ENCODE peak calls at places on chromosomes 13 and 19, in five cellular contexts. V is AG04450, R is MCF 10A, B is left lung, J is body of pancreas. S is an unnamed sample.

GRCh38 chr13:111572956-111573355 is 252.5 kb downstream of the TEX29 start:
- DNase-seq in J (peak), B (no peak), V (no peak), R (no peak), S (no peak)

GRCh38 chr13:20689291-20689690 is 14.2 kb upstream of the IL17D start:
- DNase-seq in B (no peak), V (no peak), R (no peak), J (no peak), S (no peak)

GRCh38 chr13:64278493-64278892 is 2862.8 kb upstream of the PCDH20 start:
- DNase-seq in V (peak), R (peak), J (no peak), B (no peak), S (peak)

GRCh38 chr19:45766919-45767346 is 2.1 kb downstream of the SIX5 start:
- DNase-seq in V (no peak), B (no peak), R (no peak), J (no peak), S (no peak)

GRCh38 chr19:44142014-44142523 is 715 bp downstream of the ZNF234 start:
- DNase-seq in R (peak), B (no peak), J (no peak), V (no peak), S (no peak)

GRCh38 chr19:40610396-40611064 is 9.4 kb downstream of the LTBP4 start:
- DNase-seq in V (no peak), J (peak), B (peak), R (peak), S (no peak)

GRCh38 chr19:5171711-5172110 is 168.9 kb downstream of the PTPRS start:
- DNase-seq in V (no peak), R (no peak), J (no peak), B (no peak), S (no peak)

GRCh38 chr19:39506944-39507714 is 7.8 kb upstream of the SELENOV start:
- DNase-seq in B (no peak), R (peak), J (no peak), V (no peak), S (peak)

GRCh38 chr19:55688422-55689218 is 13.6 kb downstream of the EPN1 start:
- DNase-seq in J (no peak), R (no peak), B (peak), V (no peak), S (no peak)

GRCh38 chr13:66992183-66992582 is 238.0 kb downstream of the PCDH9 start:
- DNase-seq in B (no peak), R (peak), J (no peak), V (no peak), S (no peak)

GRCh38 chr13:85650613-85651012 is 148.6 kb downstream of the SLITRK6 start:
- DNase-seq in B (no peak), J (no peak), V (no peak), R (peak), S (no peak)

GRCh38 chr19:39737351-39737750 is 478 bp downstream of the CLC start:
- DNase-seq in J (no peak), R (no peak), V (no peak), B (no peak), S (no peak)

GRCh38 chr13:29435125-29435911 is 160.2 kb downstream of the SLC7A1 start:
- DNase-seq in B (no peak), J (no peak), V (peak), R (peak), S (peak)

GRCh38 chr19:51098366-51099069 is 9.7 kb downstream of the CTU1 start:
- DNase-seq in B (peak), R (no peak), V (no peak), J (no peak), S (no peak)

GRCh38 chr19:49657493-49658138 is 8.0 kb downstream of the IRF3 start:
- DNase-seq in B (no peak), V (no peak), J (no peak), R (no peak), S (no peak)

GRCh38 chr13:50224534-50224933 is 209.3 kb downstream of the KCNRG start:
- DNase-seq in J (no peak), B (no peak), V (no peak), R (peak), S (peak)

GRCh38 chr13:23449386-23450162 is 16.1 kb upstream of the SACS start:
- DNase-seq in R (no peak), B (no peak), J (no peak), V (no peak), S (no peak)

GRCh38 chr19:50301607-50301971 is 27.6 kb downstream of the KCNC3 start:
- DNase-seq in R (no peak), J (no peak), B (no peak), V (no peak), S (no peak)

GRCh38 chr19:4732680-4733114 is 9.1 kb upstream of the DPP9 start:
- DNase-seq in B (no peak), R (peak), J (peak), V (peak), S (peak)

GRCh38 chr19:45355402-45355801 is 14.9 kb downstream of the KLC3 start:
- DNase-seq in J (no peak), V (no peak), B (no peak), R (no peak), S (no peak)

GRCh38 chr19:44725251-44725650 is 23.3 kb upstream of the BCL3 start:
- DNase-seq in R (no peak), V (no peak), J (peak), B (no peak), S (no peak)

GRCh38 chr19:35095667-35096368 is 19.8 kb upstream of the FXYD3 start:
- DNase-seq in R (peak), J (no peak), B (no peak), V (no peak), S (peak)

GRCh38 chr13:114152285-114152645 is 19.8 kb upstream of the RASA3 start:
- DNase-seq in B (no peak), R (no peak), V (no peak), J (no peak), S (no peak)

GRCh38 chr13:114152831-114153371 is 20.5 kb upstream of the RASA3 start:
- DNase-seq in J (no peak), B (no peak), R (no peak), V (no peak), S (no peak)

GRCh38 chr13:114149774-114150740 is 17.6 kb upstream of the RASA3 start:
- DNase-seq in B (no peak), V (no peak), J (no peak), R (no peak), S (no peak)

GRCh38 chr13:114151031-114151430 is 18.6 kb upstream of the RASA3 start:
- DNase-seq in R (no peak), J (no peak), B (no peak), V (no peak), S (no peak)

DNA sequence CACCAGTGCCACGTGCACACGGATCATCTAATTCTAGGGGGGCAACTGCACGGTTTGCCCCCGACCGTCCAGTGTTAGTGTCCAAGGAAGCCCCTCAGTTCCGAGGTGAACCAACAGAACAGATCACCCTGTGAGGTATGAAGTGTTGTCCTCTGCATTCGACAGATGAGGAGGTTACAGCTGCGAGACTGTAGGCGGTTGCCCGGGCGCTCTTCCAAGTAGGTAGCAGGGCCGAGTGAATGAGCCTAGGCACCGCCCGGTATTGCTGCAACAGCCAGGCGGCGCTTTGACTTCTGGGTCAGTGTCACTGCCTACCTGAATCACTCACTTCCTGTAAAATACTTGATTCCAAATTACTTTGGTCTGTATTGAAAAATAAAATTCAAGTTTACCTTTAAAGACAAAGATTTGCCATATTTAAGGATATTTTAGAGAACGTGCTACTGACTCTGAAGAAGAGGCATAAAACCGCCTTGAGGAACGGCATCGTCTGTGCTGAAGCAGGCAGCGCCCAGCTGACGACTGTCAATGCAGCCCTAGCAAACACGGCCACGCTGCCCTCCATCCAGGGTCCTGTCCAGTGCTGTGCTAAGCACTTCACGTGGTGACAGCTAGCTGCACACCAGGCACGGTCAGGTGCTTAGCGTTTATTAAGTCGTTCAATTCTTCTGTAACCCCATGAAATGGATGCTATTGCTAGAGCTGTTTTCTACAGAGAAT is 19.3 kb upstream of the RASA3 start:
- DNase-seq in R (peak), J (peak), V (no peak), B (peak), S (peak)
- TF ChIP-seq CTCF in R (peak), J (no peak), V (no peak), B (no peak), S (no peak)

DNA sequence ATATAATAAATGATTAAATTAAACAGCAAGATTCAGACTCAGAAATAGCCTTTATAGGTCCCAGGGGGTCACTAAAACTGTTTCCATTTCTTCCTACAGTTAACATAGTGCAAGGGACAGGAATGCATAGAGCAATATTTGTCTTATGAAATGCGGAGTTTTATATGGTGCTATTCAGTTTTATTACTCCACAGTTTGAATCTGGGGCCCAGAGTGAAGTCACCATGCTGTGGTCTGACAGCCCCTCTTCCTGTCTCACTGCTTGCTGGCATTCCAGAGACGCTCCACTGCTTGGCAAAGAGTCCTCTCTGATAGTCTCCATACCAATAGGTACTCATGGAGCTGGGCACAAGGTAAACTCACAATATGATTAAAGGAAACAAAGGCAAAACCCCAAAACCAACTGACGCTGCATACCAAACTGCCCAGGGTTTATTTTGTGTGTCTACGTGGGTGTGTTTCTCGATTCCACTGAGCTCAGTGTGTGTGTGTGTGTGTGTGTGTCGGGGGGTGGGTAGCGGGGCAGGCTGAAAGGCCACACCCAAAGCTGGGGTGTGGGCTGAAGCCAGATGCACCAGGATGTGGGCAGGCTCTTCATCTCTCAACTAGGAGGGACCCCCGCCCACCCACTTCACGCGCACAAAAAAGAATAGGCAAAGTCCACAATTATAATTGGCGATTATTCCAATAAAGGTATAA is 277.9 kb downstream of the TSHZ3 start:
- DNase-seq in V (no peak), R (no peak), J (no peak), B (no peak), S (no peak)
- TF ChIP-seq CTCF in V (no peak), R (no peak), J (no peak), B (no peak), S (no peak)

GRCh38 chr19:345320-345879 is 804 bp upstream of the MIER2 start:
- DNase-seq in V (no peak), B (no peak), R (no peak), J (no peak), S (no peak)

GRCh38 chr19:344625-345319 is at the start of gene MIER2:
- DNase-seq in R (peak), B (peak), V (peak), J (peak), S (peak)

GRCh38 chr19:351976-352625 is 7.5 kb upstream of the MIER2 start:
- DNase-seq in B (no peak), V (no peak), R (no peak), J (no peak), S (no peak)

GRCh38 chr19:343941-344624 is 513 bp downstream of the MIER2 start:
- DNase-seq in R (no peak), B (no peak), V (no peak), J (peak), S (peak)

GRCh38 chr19:347946-348861 is 3.6 kb upstream of the MIER2 start:
- DNase-seq in B (no peak), R (no peak), V (no peak), J (no peak), S (no peak)
- TF ChIP-seq CTCF in B (no peak), R (no peak), V (peak), J (no peak), S (no peak)

GRCh38 chr13:37870489-37870845 is 895 bp upstream of the TRPC4 start:
- DNase-seq in V (no peak), R (no peak), J (no peak), B (no peak), S (no peak)
- TF ChIP-seq CTCF in V (no peak), R (no peak), J (no peak), B (no peak), S (no peak)